ENCODE peak calls at places on chromosomes 16 and 17, in eight cellular contexts. O is AG04450; C is Daoy; V is HCEC 1CT; J is activated CD4-positive, CD25-positive, alpha-beta regulatory T cell treated with anti-CD3 and anti-CD28 coated beads, Interleukin-2, amount 50 U/mL, for 16 hours; I is C1 segment of cervical spinal cord; D is glutamatergic neuron; Y is renal cortical epithelial cell. L is an unnamed sample.
A peak's percentile ranks its signal among the peaks of the same experiment; 100 is the strongest.

GRCh38 chr17:41583137-41584127 is 3.3 kb downstream of the KRT14 start:
- DNase-seq in O (no peak), C (no peak), V (no peak), J (no peak), I (no peak), D (no peak), Y (no peak), L (no peak)

GRCh38 chr17:39670746-39671145 is 2.5 kb downstream of the PNMT start:
- DNase-seq in O (no peak), C (no peak), V (no peak), J (no peak), I (no peak), D (no peak), Y (no peak), L (no peak)

GRCh38 chr17:980406-981291 is 1.1 kb upstream of the NXN start:
- DNase-seq in O (no peak), C (peak; percentile 87), V (peak; percentile 80), J (peak; percentile 58), I (peak; percentile 50), D (peak; percentile 71), Y (peak; percentile 72), L (peak; percentile 57)

GRCh38 chr17:19354123-19354522 is 8.4 kb downstream of the B9D1 start:
- DNase-seq in O (peak; percentile 78), C (peak; percentile 75), V (peak; percentile 91), J (no peak), I (no peak), D (no peak), Y (peak; percentile 76), L (no peak)

GRCh38 chr17:60542066-60542465 is 16.0 kb upstream of the APPBP2 start:
- DNase-seq in O (no peak), C (no peak), V (peak; percentile 38), J (no peak), I (no peak), D (no peak), Y (no peak), L (no peak)

GRCh38 chr16:48611329-48612137 is 1.6 kb upstream of the N4BP1 start:
- DNase-seq in O (no peak), C (no peak), V (no peak), J (peak; percentile 59), I (no peak), D (no peak), Y (peak; percentile 26), L (peak; percentile 57)

GRCh38 chr16:65947951-65948350 is 418.5 kb upstream of the CDH5 start:
- DNase-seq in O (no peak), C (no peak), V (no peak), J (no peak), I (no peak), D (no peak), Y (no peak), L (no peak)

GRCh38 chr17:50618941-50619340 is 15.7 kb upstream of the ABCC3 start:
- DNase-seq in O (no peak), C (peak; percentile 30), V (peak; percentile 43), J (no peak), I (no peak), D (no peak), Y (no peak), L (no peak)